ENCODE peak calls at places on chromosomes 12 and 14, in five cellular contexts. B is substantia nigra, D is A549, X is progenitor cell of endocrine pancreas, Y is SJSA1. M is an unnamed sample.

GRCh38 chr12:81976661-81977060 is 217.5 kb upstream of the PPFIA2 start:
- DNase-seq in B (no peak), D (no peak), X (no peak), Y (no peak), M (no peak)

GRCh38 chr14:63770187-63770807 is 42.4 kb upstream of the SGPP1 start:
- DNase-seq in B (no peak), Y (peak), X (no peak), D (peak), M (peak)

GRCh38 chr14:97217094-97217885 is 420.1 kb downstream of the VRK1 start:
- DNase-seq in X (no peak), B (no peak), Y (no peak), D (no peak), M (no peak)

GRCh38 chr12:130775953-130776856 is 60.1 kb upstream of the RIMBP2 start:
- DNase-seq in X (peak), D (peak), B (no peak), Y (peak), M (no peak)

GRCh38 chr12:20950248-20950647 is 139.7 kb downstream of the SLCO1B3 start:
- DNase-seq in X (no peak), B (no peak), D (peak), Y (peak), M (no peak)

GRCh38 chr14:22553445-22553844 is 35.6 kb downstream of the DAD1 start:
- DNase-seq in B (no peak), X (no peak), Y (no peak), D (no peak), M (no peak)

GRCh38 chr14:58923751-58924405 is 264.6 kb upstream of the DAAM1 start:
- DNase-seq in D (no peak), X (no peak), B (no peak), Y (no peak), M (no peak)

GRCh38 chr12:2997989-2998670 is 38.9 kb downstream of the TEAD4 start:
- DNase-seq in X (no peak), Y (no peak), D (no peak), B (no peak), M (peak)

GRCh38 chr12:79689477-79690155 is 1.1 kb downstream of the PAWR start:
- DNase-seq in Y (peak), D (peak), B (no peak), X (peak), M (peak)

GRCh38 chr12:100827901-100828520 is 33.4 kb downstream of the ANO4 start:
- DNase-seq in X (no peak), Y (peak), D (peak), B (no peak), M (no peak)

GRCh38 chr12:124470139-124470538 is 97.3 kb downstream of the NCOR2 start:
- DNase-seq in X (no peak), B (no peak), D (no peak), Y (no peak), M (no peak)

GRCh38 chr14:43729149-43729548 is 777.9 kb downstream of the FSCB start:
- DNase-seq in Y (no peak), X (no peak), D (no peak), B (no peak), M (no peak)

GRCh38 chr12:65602579-65603295 is 221.5 kb upstream of the HMGA2 start:
- DNase-seq in B (no peak), Y (peak), D (peak), X (peak), M (peak)

GRCh38 chr12:124403273-124403672 is 108.4 kb downstream of the RFLNA start:
- DNase-seq in Y (no peak), D (no peak), B (no peak), X (no peak), M (peak)

GRCh38 chr12:18345021-18345735 is 83.9 kb downstream of the PIK3C2G start:
- DNase-seq in B (no peak), Y (no peak), D (no peak), X (no peak), M (no peak)

GRCh38 chr14:66628646-66629045 is 120.7 kb downstream of the GPHN start:
- DNase-seq in D (no peak), B (no peak), Y (no peak), X (no peak), M (no peak)

GRCh38 chr12:92698466-92698865 is 4.3 kb upstream of the PLEKHG7 start:
- DNase-seq in X (no peak), Y (no peak), D (no peak), B (no peak), M (no peak)

GRCh38 chr14:52918486-52918885 is 32.4 kb downstream of the FERMT2 start:
- DNase-seq in X (no peak), Y (no peak), B (no peak), D (peak), M (peak)

GRCh38 chr12:3432176-3432742 is 58.7 kb upstream of the PRMT8 start:
- DNase-seq in Y (no peak), X (no peak), B (no peak), D (no peak), M (no peak)

GRCh38 chr12:12266873-12267634 is at the start of gene LRP6:
- DNase-seq in X (peak), Y (peak), D (peak), B (peak), M (peak)

GRCh38 chr12:24307716-24308335 is 358.4 kb upstream of the SOX5 start:
- DNase-seq in B (no peak), Y (no peak), X (no peak), D (no peak), M (no peak)

GRCh38 chr12:53325539-53326061 is 4.2 kb upstream of the AAAS start:
- DNase-seq in X (no peak), B (peak), Y (no peak), D (peak), M (peak)

GRCh38 chr12:109741970-109742372 is 28.3 kb downstream of the FAM222A start:
- DNase-seq in D (no peak), Y (no peak), X (no peak), B (no peak), M (no peak)

GRCh38 chr14:24095196-24096068 is 1.3 kb downstream of the PCK2 start:
- DNase-seq in B (no peak), Y (peak), X (no peak), D (peak), M (peak)

GRCh38 chr12:3704512-3705348 is 48.2 kb downstream of the CRACR2A start:
- DNase-seq in D (no peak), Y (no peak), B (no peak), X (no peak), M (peak)

GRCh38 chr14:77088645-77089044 is 9.4 kb upstream of the CIPC start:
- DNase-seq in D (no peak), Y (no peak), X (no peak), B (no peak), M (no peak)

GRCh38 chr14:22718091-22718490 is 48.4 kb upstream of the OXA1L start:
- DNase-seq in D (no peak), B (no peak), Y (no peak), X (no peak), M (no peak)

GRCh38 chr12:69475237-69475984 is 5.2 kb downstream of the FRS2 start:
- DNase-seq in X (no peak), D (peak), Y (peak), B (no peak), M (peak)

GRCh38 chr12:125861299-125862281 is 796.4 kb downstream of the AACS start:
- DNase-seq in B (no peak), X (peak), Y (no peak), D (no peak), M (no peak)

GRCh38 chr14:89331398-89331797 is 85.6 kb downstream of the FOXN3 start:
- DNase-seq in X (no peak), D (no peak), B (no peak), Y (no peak), M (no peak)

GRCh38 chr12:94805749-94806148 is 155.4 kb upstream of the TMCC3 start:
- DNase-seq in X (no peak), B (no peak), Y (peak), D (no peak), M (no peak)

GRCh38 chr14:103023881-103024473 is 33.4 kb downstream of the CDC42BPB start:
- DNase-seq in Y (peak), X (no peak), B (no peak), D (no peak), M (no peak)

GRCh38 chr14:68578597-68578996 is 214.3 kb downstream of the ZFP36L1 start:
- DNase-seq in Y (no peak), B (no peak), D (no peak), X (no peak), M (no peak)

GRCh38 chr12:31308116-31308515 is 17.8 kb downstream of the SINHCAF start:
- DNase-seq in D (no peak), B (no peak), X (no peak), Y (no peak), M (no peak)

GRCh38 chr14:71212683-71213107 is 305.4 kb downstream of the PCNX1 start:
- DNase-seq in D (no peak), Y (no peak), B (no peak), X (no peak), M (no peak)

GRCh38 chr14:23052182-23052623 is 5.1 kb downstream of the CDH24 start:
- DNase-seq in Y (no peak), X (no peak), B (no peak), D (peak), M (no peak)